ENCODE peak calls at places on chromosomes 5 and 9, in four cellular contexts. X, I, H and P are unnamed samples.

GRCh38 chr5:151648089-151648488 is 38.6 kb downstream of the SPARC start:
- DNase-seq in I (no peak), X (no peak), H (no peak), P (no peak)

GRCh38 chr9:138016406-138017187 is 139.0 kb downstream of the CACNA1B start:
- DNase-seq in I (no peak), H (no peak), X (no peak), P (no peak)

GRCh38 chr5:158609729-158610128 is 490.0 kb downstream of the EBF1 start:
- DNase-seq in X (no peak), H (no peak), I (no peak), P (no peak)

GRCh38 chr5:145938699-145939531 is 2.5 kb downstream of the SH3RF2 start:
- DNase-seq in I (no peak), X (no peak), H (no peak), P (no peak)

GRCh38 chr5:73496984-73497457 is 1.2 kb upstream of the BTF3 start:
- DNase-seq in H (no peak), I (no peak), X (no peak), P (no peak)

GRCh38 chr5:142881076-142881466 is 110.9 kb downstream of the ARHGAP26 start:
- DNase-seq in I (no peak), X (peak; percentile 53), H (no peak), P (no peak)

GRCh38 chr9:127269440-127269839 is 4.9 kb downstream of the GARNL3 start:
- DNase-seq in X (no peak), H (no peak), I (no peak), P (no peak)

GRCh38 chr5:1737790-1738405 is 61.7 kb downstream of the MRPL36 start:
- DNase-seq in X (peak; percentile 39), H (no peak), I (peak; percentile 33), P (peak; percentile 24)

GRCh38 chr5:100479079-100479688 is 56.0 kb upstream of the FAM174A start:
- DNase-seq in I (no peak), X (peak; percentile 26), H (no peak), P (no peak)

GRCh38 chr5:120446068-120446492 is 18.0 kb upstream of the PRR16 start:
- DNase-seq in H (no peak), X (no peak), I (no peak), P (no peak)

GRCh38 chr9:112007575-112008240 is 111.1 kb downstream of the UGCG start:
- DNase-seq in H (no peak), X (no peak), I (no peak), P (no peak)

GRCh38 chr9:136148766-136149165 is 30.1 kb upstream of the TMEM250 start:
- DNase-seq in I (no peak), X (no peak), H (no peak), P (no peak)

GRCh38 chr5:1876708-1877433 is 5.9 kb downstream of the IRX4 start:
- DNase-seq in H (no peak), X (no peak), I (no peak), P (no peak)

GRCh38 chr9:20593551-20593950 is 28.7 kb downstream of the MLLT3 start:
- DNase-seq in X (no peak), I (no peak), H (no peak), P (no peak)

GRCh38 chr9:117414220-117414905 is 494 bp downstream of the ASTN2 start:
- DNase-seq in H (no peak), X (peak; percentile 56), I (peak; percentile 49), P (peak; percentile 46)

GRCh38 chr5:96381526-96381925 is 51.5 kb downstream of the PCSK1 start:
- DNase-seq in X (no peak), I (no peak), H (no peak), P (no peak)

GRCh38 chr5:101080485-101081240 is 177.6 kb upstream of the ST8SIA4 start:
- DNase-seq in X (no peak), H (no peak), I (no peak), P (no peak)

GRCh38 chr9:72990397-72991182 is 37.7 kb upstream of the ALDH1A1 start:
- DNase-seq in X (no peak), H (no peak), I (no peak), P (no peak)

GRCh38 chr5:23631283-23632045 is 124.1 kb downstream of the PRDM9 start:
- DNase-seq in H (no peak), I (no peak), X (no peak), P (no peak)

GRCh38 chr5:67373518-67373917 is 176.9 kb upstream of the CD180 start:
- DNase-seq in X (no peak), I (no peak), H (no peak), P (no peak)

GRCh38 chr5:107618233-107618632 is 52.5 kb downstream of the EFNA5 start:
- DNase-seq in I (no peak), H (no peak), X (no peak), P (no peak)

GRCh38 chr9:76610009-76610352 is 151.0 kb downstream of the GCNT1 start:
- DNase-seq in H (no peak), X (no peak), I (peak; percentile 52), P (no peak)

GRCh38 chr5:163505049-163505474 is 357 bp upstream of the MAT2B start:
- DNase-seq in H (no peak), I (no peak), X (no peak), P (no peak)

GRCh38 chr5:43019615-43020293 is 20.4 kb downstream of the ANXA2R start:
- DNase-seq in X (peak; percentile 74), H (peak; percentile 44), I (peak; percentile 75), P (peak; percentile 51)

GRCh38 chr9:99105152-99106043 is 485 bp downstream of the TGFBR1 start:
- DNase-seq in H (peak; percentile 81), I (peak; percentile 91), X (peak; percentile 52), P (peak; percentile 80)

GRCh38 chr9:120397453-120397852 is 182.5 kb downstream of the CDK5RAP2 start:
- DNase-seq in I (no peak), H (no peak), X (no peak), P (no peak)

GRCh38 chr5:150034677-150035076 is 34.1 kb downstream of the HMGXB3 start:
- DNase-seq in X (no peak), H (no peak), I (no peak), P (no peak)

GRCh38 chr9:94906713-94907112 is 180.2 kb downstream of the AOPEP start:
- DNase-seq in H (no peak), X (no peak), I (no peak), P (no peak)

GRCh38 chr9:126203313-126203712 is 123.3 kb upstream of the MVB12B start:
- DNase-seq in I (no peak), X (no peak), H (no peak), P (no peak)

GRCh38 chr9:5110867-5111681 is 74.4 kb downstream of the INSL6 start:
- DNase-seq in I (no peak), X (peak; percentile 26), H (no peak), P (no peak)

GRCh38 chr9:131126059-131126426 is 657 bp downstream of the NUP214 start:
- DNase-seq in I (no peak), H (no peak), X (no peak), P (no peak)
- TF ChIP-seq CTCF in I (no peak), H (no peak), X (no peak), P (no peak)

GRCh38 chr5:31825775-31826068 is 186.8 kb downstream of the PDZD2 start:
- DNase-seq in X (no peak), I (no peak), H (no peak), P (no peak)
- TF ChIP-seq CTCF in X (no peak), I (no peak), H (no peak), P (no peak)

GRCh38 chr5:82164957-82165698 is 113.0 kb downstream of the RPS23 start:
- DNase-seq in X (peak; percentile 43), H (peak; percentile 41), I (no peak), P (no peak)
- TF ChIP-seq CTCF in X (peak; percentile 14), H (no peak), I (no peak), P (no peak)

GRCh38 chr5:132228241-132229035 is 785 bp upstream of the P4HA2 start:
- DNase-seq in X (peak; percentile 33), I (peak; percentile 44), H (no peak), P (no peak)
- TF ChIP-seq CTCF in X (no peak), I (no peak), H (no peak), P (no peak)

DNA sequence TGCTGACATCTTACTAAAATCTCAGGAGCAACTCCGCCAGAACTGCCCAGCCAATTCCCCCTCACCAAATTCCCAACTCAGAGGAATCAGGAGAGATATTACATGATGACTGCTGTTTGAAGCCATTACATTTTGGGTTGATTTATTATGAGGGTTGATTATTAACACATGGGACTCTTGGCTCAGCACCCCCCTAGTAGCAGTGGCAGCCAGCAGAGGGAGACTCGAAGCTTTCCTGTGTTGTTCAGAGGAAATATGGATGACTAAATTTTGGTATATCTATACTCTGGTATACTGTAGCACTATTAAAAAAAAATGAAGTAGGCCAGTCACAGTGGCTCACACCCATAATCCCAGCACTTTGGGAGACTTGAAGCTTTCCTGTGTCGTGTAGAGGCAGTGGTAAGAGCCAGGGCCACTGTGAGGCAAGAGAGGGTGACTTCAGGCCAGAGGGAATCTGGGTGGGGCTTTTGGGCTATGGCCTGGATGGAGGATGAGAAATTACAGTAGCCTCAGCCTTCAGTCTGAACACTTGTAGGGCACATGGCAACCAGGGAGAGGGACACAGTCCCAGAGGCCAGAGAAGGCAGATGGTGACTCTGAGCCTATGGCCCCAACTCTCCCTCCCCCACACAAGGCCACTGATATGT is 111.4 kb downstream of the LHX2 start:
- DNase-seq in H (no peak), I (no peak), X (no peak), P (no peak)
- TF ChIP-seq CTCF in H (no peak), I (peak; percentile 11), X (peak; percentile 54), P (no peak)

GRCh38 chr5:50435131-50435530 is 6.0 kb downstream of the EMB start:
- DNase-seq in H (no peak), I (no peak), X (no peak), P (no peak)

GRCh38 chr5:50439221-50439620 is 1.9 kb downstream of the EMB start:
- DNase-seq in I (no peak), X (no peak), H (no peak), P (no peak)

GRCh38 chr5:50441479-50441815 is 359 bp upstream of the EMB start:
- DNase-seq in X (no peak), H (no peak), I (no peak), P (no peak)

GRCh38 chr5:50445281-50445949 is 4.3 kb upstream of the EMB start:
- DNase-seq in I (no peak), H (no peak), X (no peak), P (no peak)

GRCh38 chr5:50440651-50441478 is at the start of gene EMB:
- DNase-seq in X (peak; percentile 92), I (peak; percentile 61), H (no peak), P (peak; percentile 62)
- TF ChIP-seq CTCF in X (peak; percentile 47), I (no peak), H (no peak), P (no peak)

DNA sequence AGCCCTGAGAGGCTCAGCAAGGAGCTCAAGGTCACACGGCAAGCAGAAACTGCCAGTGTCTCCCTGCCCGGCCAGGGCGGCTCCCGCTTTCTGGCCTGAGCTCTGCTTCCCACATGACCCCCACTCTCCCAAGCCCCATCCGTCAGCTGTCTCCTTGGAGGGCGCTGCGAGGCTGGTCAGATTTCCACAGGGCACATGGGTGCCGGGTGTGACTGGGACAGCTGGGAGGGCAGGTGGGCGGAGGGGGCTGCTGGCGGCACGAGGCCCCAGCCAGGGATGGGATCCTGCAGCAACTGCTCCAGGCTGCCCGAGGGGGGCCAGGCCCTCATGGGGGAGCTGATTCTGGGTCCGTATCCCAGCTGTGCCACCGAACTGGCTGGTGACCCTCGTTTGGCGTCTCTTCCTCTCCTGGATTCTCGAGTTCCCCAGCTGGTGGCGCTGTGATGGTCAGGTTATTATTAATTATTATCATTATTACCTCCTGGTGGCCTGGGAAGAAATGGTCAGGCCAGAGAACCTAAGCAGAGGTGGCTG is 12.9 kb upstream of the WDR38 start:
- DNase-seq in H (no peak), I (no peak), X (no peak), P (peak; percentile 47)
- TF ChIP-seq CTCF in H (no peak), I (no peak), X (peak; percentile 65), P (peak; percentile 51)

GRCh38 chr5:7850533-7851239 is at the start of gene CFAP90:
- DNase-seq in I (peak; percentile 64), X (peak; percentile 93), H (peak; percentile 79), P (peak; percentile 85)
- TF ChIP-seq CTCF in I (peak; percentile 14), X (peak; percentile 74), H (no peak), P (peak; percentile 45)